ENCODE peak calls at places on chromosome 16, in five cellular contexts. One of them, this sample, is unnamed.

GRCh38 chr16:17404903-17405691 is 65.7 kb downstream of the XYLT1 start:
- DNase-seq in erythroblast: no peak
- DNase-seq in T-helper 1 cell: no peak
- DNase-seq in non-pigmented ciliary epithelial cell: no peak
- DNase-seq in fibroblast of the aortic adventitia: peak
- DNase-seq in this sample: peak

GRCh38 chr16:56246051-56246817 is 54.9 kb downstream of the GNAO1 start:
- DNase-seq in erythroblast: no peak
- DNase-seq in T-helper 1 cell: no peak
- DNase-seq in non-pigmented ciliary epithelial cell: no peak
- DNase-seq in fibroblast of the aortic adventitia: no peak
- DNase-seq in this sample: peak

GRCh38 chr16:46715769-46716305 is 26.4 kb downstream of the ORC6 start:
- DNase-seq in erythroblast: no peak
- DNase-seq in T-helper 1 cell: no peak
- DNase-seq in non-pigmented ciliary epithelial cell: no peak
- DNase-seq in fibroblast of the aortic adventitia: no peak
- DNase-seq in this sample: no peak

GRCh38 chr16:20944861-20945390 is 44.4 kb downstream of the LYRM1 start:
- DNase-seq in erythroblast: peak
- DNase-seq in T-helper 1 cell: peak
- DNase-seq in non-pigmented ciliary epithelial cell: no peak
- DNase-seq in fibroblast of the aortic adventitia: peak
- DNase-seq in this sample: peak

GRCh38 chr16:75758215-75758614 is 31.9 kb upstream of the CPHXL start:
- DNase-seq in erythroblast: no peak
- DNase-seq in T-helper 1 cell: no peak
- DNase-seq in non-pigmented ciliary epithelial cell: peak
- DNase-seq in fibroblast of the aortic adventitia: peak
- DNase-seq in this sample: peak

GRCh38 chr16:58488531-58488930 is 11.4 kb upstream of the NDRG4 start:
- DNase-seq in erythroblast: peak
- DNase-seq in T-helper 1 cell: no peak
- DNase-seq in non-pigmented ciliary epithelial cell: no peak
- DNase-seq in fibroblast of the aortic adventitia: no peak
- DNase-seq in this sample: no peak

GRCh38 chr16:47613251-47613650 is 152.1 kb downstream of the PHKB start:
- DNase-seq in erythroblast: no peak
- DNase-seq in T-helper 1 cell: no peak
- DNase-seq in non-pigmented ciliary epithelial cell: no peak
- DNase-seq in fibroblast of the aortic adventitia: no peak
- DNase-seq in this sample: no peak

GRCh38 chr16:57502048-57502775 is 15.9 kb upstream of the DOK4 start:
- DNase-seq in erythroblast: no peak
- DNase-seq in T-helper 1 cell: no peak
- DNase-seq in non-pigmented ciliary epithelial cell: no peak
- DNase-seq in fibroblast of the aortic adventitia: no peak
- DNase-seq in this sample: no peak

GRCh38 chr16:71769222-71769621 is 39.4 kb downstream of the AP1G1 start:
- DNase-seq in erythroblast: no peak
- DNase-seq in T-helper 1 cell: no peak
- DNase-seq in non-pigmented ciliary epithelial cell: no peak
- DNase-seq in fibroblast of the aortic adventitia: peak
- DNase-seq in this sample: no peak

GRCh38 chr16:48109496-48109895 is 46.3 kb downstream of the ABCC12 start:
- DNase-seq in erythroblast: no peak
- DNase-seq in T-helper 1 cell: no peak
- DNase-seq in non-pigmented ciliary epithelial cell: no peak
- DNase-seq in fibroblast of the aortic adventitia: no peak
- DNase-seq in this sample: no peak

GRCh38 chr16:89187337-89188063 is 12.8 kb downstream of the SLC22A31 start:
- DNase-seq in erythroblast: peak
- DNase-seq in T-helper 1 cell: peak
- DNase-seq in non-pigmented ciliary epithelial cell: no peak
- DNase-seq in fibroblast of the aortic adventitia: peak
- DNase-seq in this sample: no peak

GRCh38 chr16:79876332-79876730 is 275.8 kb upstream of the MAF start:
- DNase-seq in erythroblast: no peak
- DNase-seq in T-helper 1 cell: no peak
- DNase-seq in non-pigmented ciliary epithelial cell: no peak
- DNase-seq in fibroblast of the aortic adventitia: no peak
- DNase-seq in this sample: no peak

GRCh38 chr16:30649725-30650368 is 913 bp upstream of the PRR14 start:
- DNase-seq in erythroblast: no peak
- DNase-seq in T-helper 1 cell: peak
- DNase-seq in non-pigmented ciliary epithelial cell: no peak
- DNase-seq in fibroblast of the aortic adventitia: no peak
- DNase-seq in this sample: no peak

GRCh38 chr16:48511071-48511540 is 98.9 kb downstream of the N4BP1 start:
- DNase-seq in erythroblast: no peak
- DNase-seq in T-helper 1 cell: no peak
- DNase-seq in non-pigmented ciliary epithelial cell: peak
- DNase-seq in fibroblast of the aortic adventitia: peak
- DNase-seq in this sample: peak

GRCh38 chr16:27495191-27495590 is 54.5 kb downstream of the GTF3C1 start:
- DNase-seq in erythroblast: no peak
- DNase-seq in T-helper 1 cell: no peak
- DNase-seq in non-pigmented ciliary epithelial cell: peak
- DNase-seq in fibroblast of the aortic adventitia: peak
- DNase-seq in this sample: peak

GRCh38 chr16:66572356-66572755 is 6.1 kb downstream of the CMTM1 start:
- DNase-seq in erythroblast: peak
- DNase-seq in T-helper 1 cell: no peak
- DNase-seq in non-pigmented ciliary epithelial cell: no peak
- DNase-seq in fibroblast of the aortic adventitia: no peak
- DNase-seq in this sample: no peak

GRCh38 chr16:82738699-82739098 is 111.9 kb downstream of the CDH13 start:
- DNase-seq in erythroblast: no peak
- DNase-seq in T-helper 1 cell: no peak
- DNase-seq in non-pigmented ciliary epithelial cell: no peak
- DNase-seq in fibroblast of the aortic adventitia: peak
- DNase-seq in this sample: no peak

GRCh38 chr16:49484454-49484853 is 110.8 kb downstream of the C16orf78 start:
- DNase-seq in erythroblast: peak
- DNase-seq in T-helper 1 cell: no peak
- DNase-seq in non-pigmented ciliary epithelial cell: no peak
- DNase-seq in fibroblast of the aortic adventitia: peak
- DNase-seq in this sample: no peak

GRCh38 chr16:65579050-65579449 is 457.2 kb upstream of the CDH11 start:
- DNase-seq in erythroblast: no peak
- DNase-seq in T-helper 1 cell: no peak
- DNase-seq in non-pigmented ciliary epithelial cell: no peak
- DNase-seq in fibroblast of the aortic adventitia: no peak
- DNase-seq in this sample: no peak

GRCh38 chr16:80347900-80348299 is 192.9 kb upstream of the DYNLRB2 start:
- DNase-seq in erythroblast: no peak
- DNase-seq in T-helper 1 cell: no peak
- DNase-seq in non-pigmented ciliary epithelial cell: no peak
- DNase-seq in fibroblast of the aortic adventitia: peak
- DNase-seq in this sample: peak

GRCh38 chr16:685967-686366 is 1.8 kb upstream of the JMJD8 start:
- DNase-seq in erythroblast: peak
- DNase-seq in T-helper 1 cell: no peak
- DNase-seq in non-pigmented ciliary epithelial cell: no peak
- DNase-seq in fibroblast of the aortic adventitia: peak
- DNase-seq in this sample: no peak

GRCh38 chr16:30041841-30042240 is 10.8 kb upstream of the TLCD3B start:
- DNase-seq in erythroblast: peak
- DNase-seq in T-helper 1 cell: no peak
- DNase-seq in non-pigmented ciliary epithelial cell: no peak
- DNase-seq in fibroblast of the aortic adventitia: peak
- DNase-seq in this sample: no peak

GRCh38 chr16:2078096-2078495 is 30.3 kb downstream of the TSC2 start:
- DNase-seq in erythroblast: no peak
- DNase-seq in T-helper 1 cell: no peak
- DNase-seq in non-pigmented ciliary epithelial cell: no peak
- DNase-seq in fibroblast of the aortic adventitia: no peak
- DNase-seq in this sample: no peak

GRCh38 chr16:8199390-8199789 is 390.9 kb downstream of the TMEM114 start:
- DNase-seq in erythroblast: no peak
- DNase-seq in T-helper 1 cell: no peak
- DNase-seq in non-pigmented ciliary epithelial cell: no peak
- DNase-seq in fibroblast of the aortic adventitia: no peak
- DNase-seq in this sample: no peak

GRCh38 chr16:65767125-65767524 is 599.4 kb upstream of the CDH5 start:
- DNase-seq in erythroblast: no peak
- DNase-seq in T-helper 1 cell: no peak
- DNase-seq in non-pigmented ciliary epithelial cell: no peak
- DNase-seq in fibroblast of the aortic adventitia: no peak
- DNase-seq in this sample: no peak

GRCh38 chr16:79013004-79013403 is 587.5 kb downstream of the MAF start:
- DNase-seq in erythroblast: no peak
- DNase-seq in T-helper 1 cell: no peak
- DNase-seq in non-pigmented ciliary epithelial cell: no peak
- DNase-seq in fibroblast of the aortic adventitia: no peak
- DNase-seq in this sample: no peak

GRCh38 chr16:49453001-49453400 is 79.4 kb downstream of the C16orf78 start:
- DNase-seq in erythroblast: no peak
- DNase-seq in T-helper 1 cell: no peak
- DNase-seq in non-pigmented ciliary epithelial cell: no peak
- DNase-seq in fibroblast of the aortic adventitia: no peak
- DNase-seq in this sample: no peak

GRCh38 chr16:15583526-15583925 is 59.4 kb downstream of the MARF1 start:
- DNase-seq in erythroblast: no peak
- DNase-seq in T-helper 1 cell: no peak
- DNase-seq in non-pigmented ciliary epithelial cell: no peak
- DNase-seq in fibroblast of the aortic adventitia: no peak
- DNase-seq in this sample: no peak

GRCh38 chr16:4288148-4288921 is 15.5 kb upstream of the TFAP4 start:
- DNase-seq in erythroblast: peak
- DNase-seq in T-helper 1 cell: peak
- DNase-seq in non-pigmented ciliary epithelial cell: no peak
- DNase-seq in fibroblast of the aortic adventitia: peak
- DNase-seq in this sample: peak

GRCh38 chr16:88508868-88509748 is 56.0 kb downstream of the ZFPM1 start:
- DNase-seq in erythroblast: peak
- DNase-seq in T-helper 1 cell: no peak
- DNase-seq in non-pigmented ciliary epithelial cell: no peak
- DNase-seq in fibroblast of the aortic adventitia: no peak
- DNase-seq in this sample: no peak

GRCh38 chr16:87199379-87199778 is 117.8 kb downstream of the C16orf95 start:
- DNase-seq in erythroblast: no peak
- DNase-seq in T-helper 1 cell: no peak
- DNase-seq in non-pigmented ciliary epithelial cell: no peak
- DNase-seq in fibroblast of the aortic adventitia: no peak
- DNase-seq in this sample: no peak

GRCh38 chr16:10180042-10180770 is 2.0 kb downstream of the GRIN2A start:
- DNase-seq in erythroblast: no peak
- DNase-seq in T-helper 1 cell: no peak
- DNase-seq in non-pigmented ciliary epithelial cell: no peak
- DNase-seq in fibroblast of the aortic adventitia: no peak
- DNase-seq in this sample: no peak

GRCh38 chr16:67844441-67844840 is 2.3 kb upstream of the NUTF2 start:
- DNase-seq in erythroblast: no peak
- DNase-seq in T-helper 1 cell: no peak
- DNase-seq in non-pigmented ciliary epithelial cell: no peak
- DNase-seq in fibroblast of the aortic adventitia: peak
- DNase-seq in this sample: no peak

GRCh38 chr16:24010440-24011089 is 174.8 kb downstream of the PRKCB start:
- DNase-seq in erythroblast: peak
- DNase-seq in T-helper 1 cell: peak
- DNase-seq in non-pigmented ciliary epithelial cell: peak
- DNase-seq in fibroblast of the aortic adventitia: peak
- DNase-seq in this sample: peak

GRCh38 chr16:84714028-84714427 is 14.2 kb downstream of the USP10 start:
- DNase-seq in erythroblast: no peak
- DNase-seq in T-helper 1 cell: no peak
- DNase-seq in non-pigmented ciliary epithelial cell: no peak
- DNase-seq in fibroblast of the aortic adventitia: no peak
- DNase-seq in this sample: no peak

GRCh38 chr16:29840240-29840639 is 20.0 kb downstream of the MVP start:
- DNase-seq in erythroblast: no peak
- DNase-seq in T-helper 1 cell: no peak
- DNase-seq in non-pigmented ciliary epithelial cell: no peak
- DNase-seq in fibroblast of the aortic adventitia: no peak
- DNase-seq in this sample: no peak

GRCh38 chr16:2064368-2064945 is 16.7 kb downstream of the TSC2 start:
- DNase-seq in erythroblast: no peak
- DNase-seq in T-helper 1 cell: no peak
- DNase-seq in non-pigmented ciliary epithelial cell: no peak
- DNase-seq in fibroblast of the aortic adventitia: no peak
- DNase-seq in this sample: no peak

GRCh38 chr16:23107117-23107516 is 42.1 kb downstream of the USP31 start:
- DNase-seq in erythroblast: no peak
- DNase-seq in T-helper 1 cell: no peak
- DNase-seq in non-pigmented ciliary epithelial cell: no peak
- DNase-seq in fibroblast of the aortic adventitia: no peak
- DNase-seq in this sample: no peak

GRCh38 chr16:30063893-30064745 is 1.4 kb upstream of the ALDOA start:
- DNase-seq in erythroblast: peak
- DNase-seq in T-helper 1 cell: peak
- DNase-seq in non-pigmented ciliary epithelial cell: no peak
- DNase-seq in fibroblast of the aortic adventitia: peak
- DNase-seq in this sample: no peak

This sample was measured in astrocyte.